ENCODE peak calls at places on chromosome 10, in eight cellular contexts. G, X, A, I, J, B, Y and E are unnamed samples.

GRCh38 chr10:58352956-58353610 is 18.3 kb downstream of the UBE2D1 start:
- DNase-seq in A (no peak), I (no peak), X (no peak), Y (no peak), J (no peak), G (no peak), B (no peak), E (no peak)

GRCh38 chr10:77564781-77565589 is 72.6 kb downstream of the KCNMA1 start:
- DNase-seq in X (no peak), J (peak), Y (no peak), I (no peak), G (no peak), A (no peak), B (peak), E (no peak)

GRCh38 chr10:79298403-79299244 is 48.6 kb upstream of the PPIF start:
- DNase-seq in Y (no peak), I (peak), G (peak), X (peak), J (no peak), B (no peak), A (no peak), E (peak)

GRCh38 chr10:62186999-62187695 is 81.5 kb downstream of the RTKN2 start:
- DNase-seq in X (no peak), B (no peak), Y (no peak), G (no peak), A (no peak), I (no peak), J (no peak), E (no peak)

GRCh38 chr10:32104622-32105509 is 48.6 kb upstream of the KIF5B start:
- DNase-seq in Y (no peak), I (peak), J (no peak), X (no peak), G (no peak), B (no peak), A (no peak), E (no peak)

GRCh38 chr10:85624511-85624910 is 742.1 kb downstream of the GRID1 start:
- DNase-seq in X (no peak), J (no peak), B (no peak), Y (no peak), I (no peak), A (no peak), G (no peak), E (no peak)

GRCh38 chr10:61164458-61165160 is 220.6 kb upstream of the RHOBTB1 start:
- DNase-seq in B (no peak), A (no peak), G (no peak), J (no peak), I (peak), Y (no peak), X (no peak), E (peak)

GRCh38 chr10:67803588-67804394 is 34.2 kb downstream of the DNAJC12 start:
- DNase-seq in J (no peak), A (no peak), X (no peak), G (no peak), Y (no peak), B (no peak), I (peak), E (no peak)

GRCh38 chr10:69571618-69572158 is 1.5 kb downstream of the NEUROG3 start:
- DNase-seq in G (no peak), X (no peak), B (peak), A (no peak), Y (no peak), I (no peak), J (no peak), E (no peak)

GRCh38 chr10:109062371-109062770 is 860.9 kb downstream of the XPNPEP1 start:
- DNase-seq in I (no peak), J (no peak), B (no peak), Y (no peak), A (peak), G (no peak), X (no peak), E (no peak)

GRCh38 chr10:42987121-42987541 is 89.7 kb upstream of the RET start:
- DNase-seq in G (no peak), J (no peak), B (no peak), X (no peak), Y (no peak), A (no peak), I (no peak), E (no peak)

GRCh38 chr10:3652886-3653285 is 132.1 kb downstream of the KLF6 start:
- DNase-seq in I (no peak), X (no peak), J (no peak), Y (no peak), G (no peak), A (no peak), B (no peak), E (no peak)

GRCh38 chr10:111725035-111725434 is 458.5 kb downstream of the GPAM start:
- DNase-seq in I (no peak), X (no peak), A (no peak), G (no peak), B (peak), Y (no peak), J (no peak), E (no peak)

GRCh38 chr10:132207536-132208488 is 21.1 kb downstream of the DPYSL4 start:
- DNase-seq in G (no peak), J (no peak), I (no peak), X (no peak), A (no peak), Y (no peak), B (no peak), E (no peak)

GRCh38 chr10:28281726-28282325 is 21.0 kb downstream of the MPP7 start:
- DNase-seq in A (no peak), X (no peak), I (no peak), J (no peak), B (no peak), G (no peak), Y (no peak), E (no peak)

GRCh38 chr10:43287056-43288007 is 20.5 kb upstream of the RASGEF1A start:
- DNase-seq in G (peak), J (no peak), B (peak), A (peak), I (no peak), X (no peak), Y (no peak), E (peak)

GRCh38 chr10:30701471-30702173 is 72.1 kb upstream of the LYZL2 start:
- DNase-seq in G (no peak), Y (no peak), X (no peak), A (peak), I (no peak), J (no peak), B (no peak), E (no peak)

GRCh38 chr10:114956466-114956865 is 18.5 kb downstream of the TRUB1 start:
- DNase-seq in I (no peak), A (no peak), G (no peak), X (no peak), B (no peak), Y (no peak), J (no peak), E (no peak)

GRCh38 chr10:130739016-130739756 is 572.3 kb downstream of the TCERG1L start:
- DNase-seq in X (no peak), B (no peak), I (no peak), A (no peak), J (no peak), Y (no peak), G (no peak), E (no peak)

GRCh38 chr10:59708816-59709471 is 706 bp downstream of the SLC16A9 start:
- DNase-seq in I (no peak), B (peak), A (no peak), J (no peak), Y (no peak), X (peak), G (no peak), E (peak)

GRCh38 chr10:121262774-121263406 is 335.4 kb downstream of the FGFR2 start:
- DNase-seq in J (no peak), X (no peak), I (no peak), Y (no peak), G (no peak), B (no peak), A (no peak), E (no peak)

GRCh38 chr10:78513330-78513729 is 479.7 kb downstream of the RPS24 start:
- DNase-seq in Y (no peak), A (no peak), I (no peak), G (no peak), B (no peak), J (no peak), X (no peak), E (no peak)

GRCh38 chr10:22655312-22655973 is 58.9 kb downstream of the PIP4K2A start:
- DNase-seq in J (no peak), G (no peak), B (no peak), Y (no peak), A (no peak), X (no peak), I (no peak), E (no peak)

GRCh38 chr10:79434223-79434687 is 11.2 kb downstream of the ZCCHC24 start:
- DNase-seq in I (no peak), A (no peak), G (no peak), X (peak), Y (no peak), B (no peak), J (no peak), E (no peak)

GRCh38 chr10:90227259-90227658 is 525.9 kb downstream of the KIF20B start:
- DNase-seq in B (no peak), I (no peak), G (peak), X (no peak), A (no peak), Y (no peak), J (no peak), E (peak)

GRCh38 chr10:51896849-51897248 is 197.5 kb upstream of the CSTF2T start:
- DNase-seq in A (no peak), I (no peak), B (no peak), J (no peak), X (no peak), Y (no peak), G (no peak), E (no peak)

GRCh38 chr10:70478191-70479160 is at the start of gene PALD1:
- DNase-seq in G (peak), J (no peak), Y (no peak), X (peak), I (no peak), B (peak), A (no peak), E (peak)

GRCh38 chr10:84138478-84139125 is 707 bp upstream of the GHITM start:
- DNase-seq in G (no peak), B (peak), Y (no peak), J (no peak), A (no peak), X (peak), I (no peak), E (no peak)

GRCh38 chr10:83987216-83987615 is 152.1 kb upstream of the GHITM start:
- DNase-seq in A (no peak), X (no peak), B (no peak), Y (no peak), J (no peak), I (no peak), G (no peak), E (no peak)

GRCh38 chr10:74825371-74826141 is 844 bp upstream of the KAT6B start:
- DNase-seq in G (no peak), X (no peak), B (peak), Y (no peak), J (no peak), A (no peak), I (no peak), E (no peak)

GRCh38 chr10:124087672-124088634 is 5.4 kb downstream of the CHST15 start:
- DNase-seq in G (no peak), I (no peak), Y (no peak), A (no peak), J (no peak), X (no peak), B (no peak), E (no peak)

GRCh38 chr10:125144693-125145623 is 15.4 kb downstream of the CTBP2 start:
- DNase-seq in X (peak), I (no peak), B (peak), J (no peak), G (peak), Y (no peak), A (no peak), E (no peak)

GRCh38 chr10:72483452-72483851 is 128.7 kb upstream of the DNAJB12 start:
- DNase-seq in I (no peak), A (no peak), J (no peak), B (no peak), X (no peak), G (no peak), Y (no peak), E (no peak)

GRCh38 chr10:21702633-21703111 is 168.6 kb downstream of the MLLT10 start:
- DNase-seq in B (no peak), Y (no peak), I (no peak), X (no peak), J (no peak), A (peak), G (no peak), E (no peak)

GRCh38 chr10:109914966-109915365 is 8.3 kb downstream of the XPNPEP1 start:
- DNase-seq in B (no peak), A (peak), Y (no peak), I (peak), G (peak), J (no peak), X (no peak), E (peak)

DNA sequence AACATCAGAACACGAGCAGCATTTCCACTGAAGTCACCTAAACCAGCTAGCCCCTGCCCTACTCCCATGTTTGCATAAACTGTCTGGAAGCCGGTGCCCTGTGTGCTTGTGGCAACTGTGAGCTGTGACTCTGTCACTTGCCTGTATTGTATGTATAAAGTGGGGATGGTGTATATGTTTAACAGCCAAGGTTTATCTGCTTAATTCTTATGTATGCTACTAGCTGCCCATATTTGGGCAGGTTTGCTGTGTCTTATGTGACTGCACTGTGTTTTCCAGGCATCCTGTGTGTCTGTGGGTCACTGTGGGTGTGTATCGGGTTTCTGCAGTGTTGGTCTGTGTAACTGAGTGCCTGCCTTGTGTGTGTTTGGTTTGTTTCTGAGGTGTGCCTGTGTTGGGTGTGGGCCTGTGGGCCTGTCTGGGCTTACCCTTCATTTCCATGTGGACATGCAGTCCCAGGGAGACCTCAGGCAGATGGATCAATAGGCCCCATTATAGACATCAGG is 9.3 kb downstream of the LBX1 start:
- DNase-seq in B (no peak), I (no peak), J (no peak), A (no peak), X (no peak), Y (no peak), G (no peak), E (no peak)
- TF ChIP-seq EZH2 in B (peak), I (peak), J (no peak), A (no peak), X (no peak), Y (no peak), G (no peak), E (no peak)

DNA sequence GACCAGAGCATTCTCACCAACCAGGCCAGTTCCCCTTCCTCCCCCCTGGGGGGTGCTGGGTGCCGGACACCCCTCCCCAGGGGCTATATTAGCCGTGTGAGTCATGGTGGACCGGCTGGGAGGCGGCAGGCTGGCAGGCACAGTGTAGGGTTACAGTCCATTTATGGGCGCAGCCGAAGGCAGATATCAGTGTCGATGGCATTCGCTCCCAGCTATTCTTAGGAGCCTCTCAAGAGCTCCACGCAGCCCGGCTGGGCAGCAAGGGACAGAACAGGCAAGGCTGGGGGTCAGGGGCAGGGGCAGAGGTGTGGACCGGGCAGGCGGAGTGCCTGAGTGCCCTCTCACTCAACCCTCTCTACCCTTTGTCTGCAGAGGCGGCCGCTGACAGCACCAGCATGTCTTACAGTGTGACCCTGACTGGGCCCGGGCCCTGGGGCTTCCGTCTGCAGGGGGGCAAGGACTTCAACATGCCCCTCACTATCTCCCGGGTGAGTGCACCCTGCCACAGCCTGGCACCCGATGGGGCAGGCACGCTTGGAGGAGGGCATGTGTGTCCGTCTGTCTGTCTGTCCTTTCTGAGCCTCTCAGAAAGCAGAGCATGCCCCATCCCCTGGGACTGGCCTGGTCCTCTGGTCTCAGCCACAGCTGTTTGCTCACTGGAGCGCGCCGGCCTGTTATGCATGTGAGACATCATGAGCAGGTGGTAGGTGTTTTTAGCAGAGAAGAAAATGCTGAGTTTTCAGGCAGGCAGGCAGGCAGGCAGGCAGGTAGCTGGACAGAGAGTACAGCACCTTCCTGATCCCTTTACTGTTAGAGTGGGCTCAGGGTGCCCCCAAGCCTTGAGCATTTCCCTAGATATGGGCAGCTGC is at the start of gene LDB3:
- DNase-seq in J (no peak), Y (no peak), A (peak), X (no peak), G (no peak), I (no peak), B (no peak), E (no peak)
- TF ChIP-seq POLR2AphosphoS5 in J (no peak), Y (no peak), A (no peak), X (no peak), G (no peak), I (no peak), B (no peak), E (no peak)

GRCh38 chr10:117137031-117137910 is 799 bp downstream of the VAX1 start:
- DNase-seq in B (peak), J (no peak), Y (no peak), A (no peak), I (no peak), X (no peak), G (no peak), E (peak)
- TF ChIP-seq EZH2 in B (peak), J (peak), Y (no peak), A (no peak), I (no peak), X (no peak), G (no peak), E (peak)

DNA sequence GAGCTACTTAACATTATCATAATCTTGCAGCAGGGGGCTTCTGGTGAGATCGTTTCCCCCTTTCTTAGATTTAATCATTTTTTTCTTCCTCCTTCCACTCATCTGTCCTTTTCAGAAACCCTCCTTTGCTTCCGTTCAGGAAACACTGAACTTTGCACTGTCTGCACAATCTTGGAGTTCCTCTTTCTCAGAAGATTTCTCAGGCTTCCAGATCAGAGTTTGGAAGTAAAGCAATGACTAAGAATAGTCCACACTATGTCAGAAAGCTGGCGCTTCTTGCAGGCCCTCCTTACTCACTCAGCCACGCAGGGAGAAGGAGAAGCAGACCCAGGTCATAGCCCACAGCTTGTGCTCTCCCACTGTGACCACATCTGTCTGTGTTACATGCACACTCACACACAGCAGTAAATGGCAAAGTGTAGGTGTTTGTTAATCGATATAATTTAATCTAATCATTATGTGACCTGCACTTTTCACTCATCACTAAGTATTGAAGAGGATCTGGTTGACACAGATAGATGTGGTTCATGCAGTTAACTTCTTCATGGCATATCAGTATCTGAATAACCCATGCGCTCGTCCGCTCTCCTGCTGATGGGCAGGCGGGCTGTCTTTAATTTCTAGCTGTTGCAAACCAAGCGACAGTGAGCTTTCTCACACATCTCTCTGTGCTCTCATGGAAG is 30.2 kb downstream of the ALOX5 start:
- DNase-seq in Y (no peak), J (no peak), A (no peak), B (no peak), X (no peak), I (no peak), G (no peak), E (no peak)
- TF ChIP-seq POLR2AphosphoS5 in Y (no peak), J (no peak), A (no peak), B (no peak), X (no peak), I (no peak), G (no peak), E (no peak)

DNA sequence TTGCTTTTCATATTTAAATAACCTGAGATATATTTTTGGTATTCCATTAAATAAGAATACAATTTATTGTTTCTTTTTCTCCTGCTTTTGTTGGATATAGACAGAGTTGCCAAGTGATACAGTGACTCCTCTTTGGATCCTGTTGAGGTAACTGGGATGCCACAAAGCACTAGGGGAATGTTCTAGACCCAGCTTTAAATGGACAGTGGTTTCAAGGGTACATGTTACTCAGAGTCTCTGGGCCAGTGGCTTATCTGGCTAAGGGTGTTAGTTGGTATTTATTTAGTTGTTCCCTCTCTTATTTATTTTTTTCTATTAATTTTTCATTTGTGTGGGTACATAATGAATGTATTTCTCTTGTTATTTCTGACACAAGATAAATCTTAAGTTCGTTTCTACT is 9.1 kb downstream of the GBF1 start:
- DNase-seq in X (no peak), B (no peak), J (no peak), I (no peak), A (no peak), G (no peak), Y (no peak), E (no peak)
- TF ChIP-seq EZH2 in X (no peak), B (no peak), J (no peak), I (no peak), A (no peak), G (no peak), Y (no peak), E (no peak)